ENCODE peak calls at places on chromosomes 4 and X, in eight cellular contexts. H, Y, B, L, J, X, U and K are unnamed samples.

GRCh38 chrX:74248889-74249288 is 55.1 kb upstream of the ZCCHC13 start:
- DNase-seq in H (no peak), Y (no peak), B (peak; percentile 48), L (peak; percentile 19), J (peak; percentile 16), X (no peak), U (no peak), K (no peak)

GRCh38 chr4:16931906-16932305 is 33.5 kb upstream of the LDB2 start:
- DNase-seq in H (no peak), Y (no peak), B (no peak), L (no peak), J (no peak), X (no peak), U (no peak), K (no peak)

GRCh38 chr4:151315212-151315886 is 10.1 kb downstream of the SH3D19 start:
- DNase-seq in H (no peak), Y (peak; percentile 54), B (no peak), L (no peak), J (no peak), X (no peak), U (no peak), K (no peak)

GRCh38 chrX:116596010-116596409 is 133.2 kb upstream of the CT83 start:
- DNase-seq in H (no peak), Y (no peak), B (no peak), L (no peak), J (no peak), X (no peak), U (no peak), K (no peak)

GRCh38 chrX:101659601-101660063 is at the start of gene ARMCX2:
- DNase-seq in H (peak; percentile 31), Y (no peak), B (peak; percentile 37), L (peak; percentile 55), J (peak; percentile 52), X (no peak), U (no peak), K (no peak)

GRCh38 chrX:45322820-45323219 is 122.1 kb upstream of the DIPK2B start:
- DNase-seq in H (no peak), Y (no peak), B (no peak), L (no peak), J (no peak), X (no peak), U (no peak), K (no peak)

GRCh38 chrX:70124678-70125077 is 8.6 kb upstream of the IGBP1 start:
- DNase-seq in H (no peak), Y (no peak), B (no peak), L (no peak), J (no peak), X (no peak), U (no peak), K (no peak)

GRCh38 chrX:102711872-102712215 is 404 bp upstream of the GPRASP2 start:
- DNase-seq in H (no peak), Y (no peak), B (no peak), L (no peak), J (no peak), X (no peak), U (no peak), K (no peak)

GRCh38 chr4:153468587-153468986 is 2.4 kb downstream of the TMEM131L start:
- DNase-seq in H (no peak), Y (no peak), B (no peak), L (no peak), J (no peak), X (peak; percentile 44), U (peak; percentile 87), K (no peak)

GRCh38 chr4:156792462-156793085 is 179.0 kb downstream of the PDGFC start:
- DNase-seq in H (no peak), Y (no peak), B (no peak), L (no peak), J (no peak), X (no peak), U (no peak), K (no peak)

GRCh38 chr4:112967109-112967508 is 82.3 kb upstream of the ANK2 start:
- DNase-seq in H (no peak), Y (no peak), B (no peak), L (no peak), J (no peak), X (no peak), U (no peak), K (no peak)

GRCh38 chr4:72954811-72955210 is 114.7 kb downstream of the COX18 start:
- DNase-seq in H (no peak), Y (no peak), B (no peak), L (no peak), J (no peak), X (no peak), U (no peak), K (no peak)

GRCh38 chrX:39582091-39582490 is 515.7 kb downstream of the BCOR start:
- DNase-seq in H (no peak), Y (peak; percentile 7), B (no peak), L (no peak), J (no peak), X (no peak), U (no peak), K (no peak)

GRCh38 chr4:107997794-107998193 is 8.1 kb downstream of the HADH start:
- DNase-seq in H (no peak), Y (no peak), B (no peak), L (no peak), J (no peak), X (no peak), U (no peak), K (no peak)

GRCh38 chr4:18756661-18757060 is 735.1 kb upstream of the LCORL start:
- DNase-seq in H (no peak), Y (no peak), B (no peak), L (no peak), J (no peak), X (no peak), U (no peak), K (no peak)

GRCh38 chr4:38128478-38129451 is 168.6 kb downstream of the PTTG2 start:
- DNase-seq in H (no peak), Y (peak; percentile 42), B (peak; percentile 49), L (no peak), J (no peak), X (peak; percentile 78), U (peak; percentile 95), K (peak; percentile 65)

GRCh38 chr4:173334891-173335754 is 965 bp upstream of the HMGB2 start:
- DNase-seq in H (peak; percentile 26), Y (peak; percentile 79), B (peak; percentile 87), L (peak; percentile 52), J (peak; percentile 68), X (no peak), U (peak; percentile 39), K (peak; percentile 68)

GRCh38 chrX:30530591-30530990 is 47.0 kb downstream of the TASL start:
- DNase-seq in H (no peak), Y (no peak), B (no peak), L (no peak), J (no peak), X (no peak), U (no peak), K (no peak)

GRCh38 chr4:87036713-87037112 is 101.9 kb downstream of the AFF1 start:
- DNase-seq in H (no peak), Y (no peak), B (no peak), L (no peak), J (no peak), X (no peak), U (no peak), K (no peak)

GRCh38 chrX:19373034-19373891 is 29.5 kb downstream of the PDHA1 start:
- DNase-seq in H (no peak), Y (no peak), B (no peak), L (no peak), J (no peak), X (no peak), U (no peak), K (no peak)

GRCh38 chr4:140049024-140049923 is 104.7 kb downstream of the MAML3 start:
- DNase-seq in H (no peak), Y (no peak), B (peak; percentile 73), L (peak; percentile 54), J (peak; percentile 62), X (peak; percentile 71), U (no peak), K (no peak)
- TF ChIP-seq CTCF in H (no peak), Y (no peak), B (no peak), L (no peak), J (no peak), X (no peak), U (no peak), K (no peak)

DNA sequence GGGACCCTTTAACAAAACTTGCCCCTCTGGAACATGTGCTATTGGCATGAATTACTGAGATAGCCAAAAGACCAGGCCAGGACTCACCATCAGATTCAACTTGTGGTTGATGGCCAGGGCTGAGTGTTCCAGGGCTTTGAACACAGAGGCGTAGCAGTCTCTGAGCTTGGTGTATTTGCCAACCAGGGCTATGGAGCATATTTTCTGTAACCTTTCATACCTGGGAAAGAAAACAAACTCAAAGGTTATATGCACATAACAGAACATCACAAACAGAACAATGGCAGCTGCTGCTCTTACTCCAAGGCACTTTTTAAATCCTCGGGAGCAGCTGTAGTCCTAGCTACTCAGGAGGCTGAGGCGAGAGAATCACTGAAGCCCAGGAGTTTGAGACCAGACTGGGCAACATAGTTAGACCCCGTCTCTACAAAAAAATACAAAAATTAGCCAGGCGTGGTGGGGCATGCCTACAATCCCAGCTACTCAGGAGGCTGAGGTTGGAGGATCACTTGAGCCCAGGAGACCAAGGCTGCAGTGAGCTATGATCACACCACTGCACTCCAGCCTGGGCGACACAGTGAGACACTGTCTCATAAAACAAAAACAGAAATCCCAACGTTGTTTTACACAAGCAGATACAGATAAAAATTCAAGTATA is 29.3 kb downstream of the CTPS2 start:
- DNase-seq in H (no peak), Y (no peak), B (no peak), L (no peak), J (no peak), X (no peak), U (no peak), K (no peak)
- H3K36me3 ChIP-seq in H (no peaks in the 10 kb centered on the region), Y (no peaks in the 10 kb centered on the region), B (no peaks in the 10 kb centered on the region), L (no peaks in the 10 kb centered on the region), J (no peaks in the 10 kb centered on the region), X (no peaks in the 10 kb centered on the region), U (peaks cover 1% of the 10 kb centered on the region), K (peaks cover 8% of the 10 kb centered on the region)

GRCh38 chr4:94486372-94486801 is 34.6 kb downstream of the PDLIM5 start:
- DNase-seq in H (no peak), Y (no peak), B (no peak), L (no peak), J (no peak), X (no peak), U (no peak), K (no peak)

GRCh38 chr4:94491322-94491721 is 39.6 kb downstream of the PDLIM5 start:
- DNase-seq in H (no peak), Y (no peak), B (no peak), L (no peak), J (no peak), X (no peak), U (no peak), K (no peak)

GRCh38 chr4:94489075-94489474 is 37.3 kb downstream of the PDLIM5 start:
- DNase-seq in H (no peak), Y (no peak), B (no peak), L (no peak), J (no peak), X (no peak), U (no peak), K (no peak)

GRCh38 chr4:94490437-94490836 is 38.7 kb downstream of the PDLIM5 start:
- DNase-seq in H (no peak), Y (no peak), B (no peak), L (no peak), J (no peak), X (no peak), U (no peak), K (no peak)

GRCh38 chr4:94488667-94489066 is 36.9 kb downstream of the PDLIM5 start:
- DNase-seq in H (no peak), Y (no peak), B (no peak), L (no peak), J (no peak), X (no peak), U (no peak), K (no peak)
- H3K4me1 ChIP-seq in H (no peaks in the 10 kb centered on the region), Y (peaks cover 70% of the 10 kb centered on the region), B (no peaks in the 10 kb centered on the region), L (peaks cover 32% of the 10 kb centered on the region), J (peaks cover 92% of the 10 kb centered on the region), X (no peaks in the 10 kb centered on the region), U (no peaks in the 10 kb centered on the region), K (no peaks in the 10 kb centered on the region)

GRCh38 chr4:139903845-139904244 is 238.2 kb downstream of the MGST2 start:
- DNase-seq in H (no peak), Y (no peak), B (no peak), L (no peak), J (no peak), X (no peak), U (no peak), K (no peak)
- TF ChIP-seq CTCF in H (no peak), Y (no peak), B (no peak), L (no peak), J (no peak), X (no peak), U (no peak), K (no peak)